ENCODE peak calls at places on chromosome X, in nine cellular contexts. M is stimulated activated CD4-positive, alpha-beta T cell treated with anti-CD3 and anti-CD28 coated beads, TNF-alpha, amount 100 ng/mL, for 1 hour; Q is M059J; L is stomach; J is GM13976; D is AG04449; N is AG10803; G is BE2C; A is epithelial cell of proximal tubule. C is an unnamed sample.

GRCh38 chrX:127782904-127783303 is 269.3 kb downstream of the ACTRT1 start:
- DNase-seq in M (no peak), Q (no peak), L (no peak), N (no peak), J (no peak), A (no peak), G (no peak), D (no peak), C (no peak)

GRCh38 chrX:55593756-55594257 is 29.4 kb upstream of the FOXR2 start:
- DNase-seq in G (no peak), M (no peak), Q (no peak), L (no peak), A (no peak), D (no peak), N (no peak), J (no peak), C (no peak)

GRCh38 chrX:26032141-26032917 is 105.8 kb upstream of the MAGEB18 start:
- DNase-seq in A (no peak), G (no peak), Q (no peak), D (no peak), N (peak; percentile 1), J (no peak), L (no peak), M (no peak), C (peak; percentile 32)

GRCh38 chrX:102341867-102342266 is 94.9 kb downstream of the NXF2 start:
- DNase-seq in J (no peak), N (no peak), G (no peak), D (no peak), Q (no peak), A (no peak), M (no peak), L (no peak), C (peak; percentile 5)

GRCh38 chrX:42720209-42720608 is 57.8 kb downstream of the PPP1R2C start:
- DNase-seq in D (no peak), Q (no peak), M (no peak), G (no peak), L (no peak), J (no peak), N (no peak), A (no peak), C (no peak)

GRCh38 chrX:101393530-101394305 is 2.9 kb downstream of the RPL36A start:
- DNase-seq in G (no peak), M (no peak), L (no peak), J (no peak), D (no peak), A (no peak), N (no peak), Q (peak; percentile 10), C (no peak)

GRCh38 chrX:2325076-2325784 is 175.5 kb downstream of the DHRSX start:
- DNase-seq in G (no peak), J (no peak), L (peak; percentile 84), M (no peak), Q (no peak), D (peak; percentile 12), N (peak; percentile 57), A (no peak), C (peak; percentile 81)

GRCh38 chrX:140733766-140734342 is 24.3 kb downstream of the LINC00632 start:
- DNase-seq in D (no peak), L (no peak), N (peak; percentile 40), M (no peak), Q (peak; percentile 42), A (no peak), J (peak; percentile 38), G (peak; percentile 26), C (peak; percentile 66)

GRCh38 chrX:72297953-72298730 is 7.6 kb downstream of the CITED1 start:
- DNase-seq in J (peak; percentile 36), Q (peak; percentile 34), D (no peak), L (no peak), M (no peak), A (no peak), N (no peak), G (no peak), C (peak; percentile 39)

GRCh38 chrX:94676285-94676684 is 1002.3 kb downstream of the FAM133A start:
- DNase-seq in D (no peak), G (no peak), Q (no peak), A (no peak), M (no peak), L (no peak), N (no peak), J (no peak), C (no peak)

GRCh38 chrX:26613951-26614350 is 398.0 kb downstream of the MAGEB5 start:
- DNase-seq in J (no peak), G (no peak), Q (no peak), N (peak; percentile 0), M (no peak), A (no peak), L (no peak), D (no peak), C (no peak)